ENCODE peak calls at places on chromosome 21, in ten cellular contexts. One of them, this sample, is unnamed.

GRCh38 chr21:32457360-32457840 is 44.9 kb downstream of the EVA1C start:
- DNase-seq in RWPE1: no peak
- DNase-seq in PC-3: peak
- DNase-seq in endothelial cell: no peak
- DNase-seq in brain microvascular endothelial cell: no peak
- DNase-seq in activated CD8-positive, alpha-beta T cell treated with anti-CD3 and anti-CD28 coated beads for 36 hours: no peak
- DNase-seq in neural crest cell: no peak
- DNase-seq in fibroblast of villous mesenchyme: peak
- DNase-seq in GM20000: no peak
- DNase-seq in cardiac muscle cell: peak
- DNase-seq in this sample: no peak

GRCh38 chr21:36310016-36310415 is 10.0 kb upstream of the MORC3 start:
- DNase-seq in RWPE1: no peak
- DNase-seq in PC-3: no peak
- DNase-seq in endothelial cell: no peak
- DNase-seq in brain microvascular endothelial cell: no peak
- DNase-seq in activated CD8-positive, alpha-beta T cell treated with anti-CD3 and anti-CD28 coated beads for 36 hours: peak
- DNase-seq in neural crest cell: no peak
- DNase-seq in fibroblast of villous mesenchyme: no peak
- DNase-seq in GM20000: peak
- DNase-seq in cardiac muscle cell: no peak
- DNase-seq in this sample: peak

GRCh38 chr21:32861871-32862270 is 90.3 kb upstream of the PAXBP1 start:
- DNase-seq in RWPE1: no peak
- DNase-seq in PC-3: no peak
- DNase-seq in endothelial cell: no peak
- DNase-seq in brain microvascular endothelial cell: no peak
- DNase-seq in activated CD8-positive, alpha-beta T cell treated with anti-CD3 and anti-CD28 coated beads for 36 hours: no peak
- DNase-seq in neural crest cell: no peak
- DNase-seq in fibroblast of villous mesenchyme: peak
- DNase-seq in GM20000: no peak
- DNase-seq in cardiac muscle cell: peak
- DNase-seq in this sample: no peak

GRCh38 chr21:25518491-25518911 is 88.8 kb downstream of the MRPL39 start:
- DNase-seq in RWPE1: no peak
- DNase-seq in PC-3: peak
- DNase-seq in endothelial cell: peak
- DNase-seq in brain microvascular endothelial cell: no peak
- DNase-seq in activated CD8-positive, alpha-beta T cell treated with anti-CD3 and anti-CD28 coated beads for 36 hours: no peak
- DNase-seq in neural crest cell: no peak
- DNase-seq in fibroblast of villous mesenchyme: no peak
- DNase-seq in GM20000: no peak
- DNase-seq in cardiac muscle cell: peak
- DNase-seq in this sample: no peak

GRCh38 chr21:25929859-25930520 is 195.2 kb downstream of the GABPA start:
- DNase-seq in RWPE1: peak
- DNase-seq in PC-3: no peak
- DNase-seq in endothelial cell: no peak
- DNase-seq in brain microvascular endothelial cell: peak
- DNase-seq in activated CD8-positive, alpha-beta T cell treated with anti-CD3 and anti-CD28 coated beads for 36 hours: no peak
- DNase-seq in neural crest cell: no peak
- DNase-seq in fibroblast of villous mesenchyme: peak
- DNase-seq in GM20000: no peak
- DNase-seq in cardiac muscle cell: peak
- DNase-seq in this sample: no peak

GRCh38 chr21:34034369-34035014 is 38.9 kb upstream of the MRPS6 start:
- DNase-seq in RWPE1: no peak
- DNase-seq in PC-3: no peak
- DNase-seq in endothelial cell: no peak
- DNase-seq in brain microvascular endothelial cell: no peak
- DNase-seq in activated CD8-positive, alpha-beta T cell treated with anti-CD3 and anti-CD28 coated beads for 36 hours: no peak
- DNase-seq in neural crest cell: no peak
- DNase-seq in fibroblast of villous mesenchyme: no peak
- DNase-seq in GM20000: no peak
- DNase-seq in cardiac muscle cell: no peak
- DNase-seq in this sample: no peak

GRCh38 chr21:21003701-21004100 is 5.5 kb downstream of the NCAM2 start:
- DNase-seq in RWPE1: no peak
- DNase-seq in PC-3: peak
- DNase-seq in endothelial cell: peak
- DNase-seq in brain microvascular endothelial cell: peak
- DNase-seq in activated CD8-positive, alpha-beta T cell treated with anti-CD3 and anti-CD28 coated beads for 36 hours: no peak
- DNase-seq in neural crest cell: no peak
- DNase-seq in fibroblast of villous mesenchyme: peak
- DNase-seq in GM20000: no peak
- DNase-seq in cardiac muscle cell: peak
- DNase-seq in this sample: no peak

GRCh38 chr21:26843912-26844257 is 1.3 kb downstream of the ADAMTS1 start:
- DNase-seq in RWPE1: peak
- DNase-seq in PC-3: peak
- DNase-seq in endothelial cell: no peak
- DNase-seq in brain microvascular endothelial cell: peak
- DNase-seq in activated CD8-positive, alpha-beta T cell treated with anti-CD3 and anti-CD28 coated beads for 36 hours: no peak
- DNase-seq in neural crest cell: no peak
- DNase-seq in fibroblast of villous mesenchyme: peak
- DNase-seq in GM20000: no peak
- DNase-seq in cardiac muscle cell: peak
- DNase-seq in this sample: no peak

GRCh38 chr21:17427157-17427556 is 85.7 kb upstream of the CXADR start:
- DNase-seq in RWPE1: no peak
- DNase-seq in PC-3: no peak
- DNase-seq in endothelial cell: no peak
- DNase-seq in brain microvascular endothelial cell: no peak
- DNase-seq in activated CD8-positive, alpha-beta T cell treated with anti-CD3 and anti-CD28 coated beads for 36 hours: no peak
- DNase-seq in neural crest cell: no peak
- DNase-seq in fibroblast of villous mesenchyme: no peak
- DNase-seq in GM20000: no peak
- DNase-seq in cardiac muscle cell: no peak
- DNase-seq in this sample: no peak

DNA sequence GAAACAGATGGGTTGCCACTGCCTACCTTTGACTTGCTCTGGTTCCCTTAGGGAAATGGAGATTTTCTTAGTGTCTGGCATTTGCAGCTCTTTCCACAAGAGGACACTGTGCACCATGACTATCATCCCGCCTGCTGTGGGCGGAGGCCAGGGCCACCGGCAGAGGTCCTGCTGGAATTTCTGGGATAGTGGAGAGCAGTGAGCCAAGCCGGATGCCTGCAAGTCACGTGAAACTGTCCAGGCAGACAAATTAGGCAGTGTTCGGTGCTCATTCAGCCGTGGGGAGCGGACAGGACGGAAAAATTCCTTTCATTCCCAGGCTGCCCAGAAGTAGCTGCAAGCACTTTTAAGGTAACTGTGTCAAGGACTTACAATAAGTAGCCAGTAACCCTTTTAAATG is 43.4 kb downstream of the IGSF5 start:
- DNase-seq in RWPE1: peak
- DNase-seq in PC-3: peak
- DNase-seq in endothelial cell: peak
- DNase-seq in brain microvascular endothelial cell: peak
- DNase-seq in activated CD8-positive, alpha-beta T cell treated with anti-CD3 and anti-CD28 coated beads for 36 hours: no peak
- DNase-seq in neural crest cell: peak
- DNase-seq in fibroblast of villous mesenchyme: peak
- DNase-seq in GM20000: no peak
- DNase-seq in cardiac muscle cell: peak
- DNase-seq in this sample: no peak
- TF ChIP-seq CTCF in RWPE1: peak
- TF ChIP-seq CTCF in PC-3: peak
- TF ChIP-seq CTCF in endothelial cell: peak
- TF ChIP-seq CTCF in brain microvascular endothelial cell: peak
- TF ChIP-seq CTCF in activated CD8-positive, alpha-beta T cell treated with anti-CD3 and anti-CD28 coated beads for 36 hours: no peak
- TF ChIP-seq CTCF in neural crest cell: peak
- TF ChIP-seq CTCF in fibroblast of villous mesenchyme: peak
- TF ChIP-seq CTCF in GM20000: no peak
- TF ChIP-seq CTCF in cardiac muscle cell: peak
- TF ChIP-seq CTCF in this sample: no peak

DNA sequence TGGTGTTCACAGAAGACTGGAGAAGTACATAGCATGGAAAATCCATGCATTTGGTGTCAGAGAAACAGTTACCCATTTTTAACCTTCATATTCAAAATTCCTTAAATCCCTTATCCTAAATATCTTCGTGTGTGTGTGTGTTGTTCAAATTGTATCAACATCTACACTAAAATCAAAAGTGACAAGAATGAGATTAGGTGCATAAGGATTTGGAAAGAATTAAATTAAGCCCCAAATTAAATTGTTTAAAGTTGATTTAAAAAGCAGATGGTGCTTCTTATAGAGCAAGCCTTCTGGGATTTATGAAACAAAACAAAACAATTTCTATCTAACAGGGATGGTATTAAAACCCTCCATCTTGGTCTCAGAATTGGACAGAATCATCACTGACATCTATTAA is 4.7 kb downstream of the RSPH1 start:
- DNase-seq in RWPE1: no peak
- DNase-seq in PC-3: no peak
- DNase-seq in endothelial cell: no peak
- DNase-seq in brain microvascular endothelial cell: no peak
- DNase-seq in activated CD8-positive, alpha-beta T cell treated with anti-CD3 and anti-CD28 coated beads for 36 hours: no peak
- DNase-seq in neural crest cell: no peak
- DNase-seq in fibroblast of villous mesenchyme: no peak
- DNase-seq in GM20000: no peak
- DNase-seq in cardiac muscle cell: no peak
- DNase-seq in this sample: no peak
- TF ChIP-seq CTCF in RWPE1: no peak
- TF ChIP-seq CTCF in PC-3: no peak
- TF ChIP-seq CTCF in endothelial cell: no peak
- TF ChIP-seq CTCF in brain microvascular endothelial cell: no peak
- TF ChIP-seq CTCF in activated CD8-positive, alpha-beta T cell treated with anti-CD3 and anti-CD28 coated beads for 36 hours: no peak
- TF ChIP-seq CTCF in neural crest cell: no peak
- TF ChIP-seq CTCF in fibroblast of villous mesenchyme: no peak
- TF ChIP-seq CTCF in GM20000: no peak
- TF ChIP-seq CTCF in cardiac muscle cell: no peak
- TF ChIP-seq CTCF in this sample: no peak

DNA sequence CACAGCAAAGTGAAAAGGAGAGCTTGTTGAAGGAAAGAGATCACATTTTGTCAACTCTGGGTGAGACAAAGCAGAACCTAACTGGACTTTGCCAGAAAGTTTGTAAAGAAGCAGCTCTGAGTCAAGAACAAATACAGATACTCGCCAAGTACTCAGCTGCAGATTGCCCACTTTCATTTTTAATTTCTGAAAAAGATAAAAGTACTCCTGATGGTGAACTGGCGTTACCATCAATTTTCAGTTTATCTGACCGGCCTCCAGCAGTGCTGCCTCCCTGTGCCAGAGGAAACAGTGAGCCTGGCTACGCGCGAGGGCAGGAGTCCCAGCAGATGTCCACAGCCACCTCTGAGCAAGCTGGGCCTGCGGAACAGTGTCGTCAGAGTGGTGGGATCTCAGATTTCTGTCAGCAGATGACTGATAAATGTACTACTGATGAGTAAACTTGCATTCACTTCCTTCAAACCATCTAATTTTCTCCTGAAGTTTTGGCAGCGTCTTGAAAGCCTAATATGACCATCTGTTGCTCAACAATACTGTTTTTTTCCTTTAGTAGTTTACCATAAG is 43.8 kb downstream of the BACH1 start:
- DNase-seq in RWPE1: peak
- DNase-seq in PC-3: peak
- DNase-seq in endothelial cell: no peak
- DNase-seq in brain microvascular endothelial cell: peak
- DNase-seq in activated CD8-positive, alpha-beta T cell treated with anti-CD3 and anti-CD28 coated beads for 36 hours: peak
- DNase-seq in neural crest cell: no peak
- DNase-seq in fibroblast of villous mesenchyme: peak
- DNase-seq in GM20000: peak
- DNase-seq in cardiac muscle cell: peak
- DNase-seq in this sample: peak
- TF ChIP-seq CTCF in RWPE1: no peak
- TF ChIP-seq CTCF in PC-3: peak
- TF ChIP-seq CTCF in endothelial cell: no peak
- TF ChIP-seq CTCF in brain microvascular endothelial cell: peak
- TF ChIP-seq CTCF in activated CD8-positive, alpha-beta T cell treated with anti-CD3 and anti-CD28 coated beads for 36 hours: no peak
- TF ChIP-seq CTCF in neural crest cell: no peak
- TF ChIP-seq CTCF in fibroblast of villous mesenchyme: no peak
- TF ChIP-seq CTCF in GM20000: no peak
- TF ChIP-seq CTCF in cardiac muscle cell: no peak
- TF ChIP-seq CTCF in this sample: no peak

GRCh38 chr21:45556302-45556644 is 14.0 kb upstream of the SLC19A1 start:
- DNase-seq in RWPE1: no peak
- DNase-seq in PC-3: no peak
- DNase-seq in endothelial cell: no peak
- DNase-seq in brain microvascular endothelial cell: no peak
- DNase-seq in activated CD8-positive, alpha-beta T cell treated with anti-CD3 and anti-CD28 coated beads for 36 hours: no peak
- DNase-seq in neural crest cell: no peak
- DNase-seq in fibroblast of villous mesenchyme: no peak
- DNase-seq in GM20000: no peak
- DNase-seq in cardiac muscle cell: no peak
- DNase-seq in this sample: no peak
- TF ChIP-seq CTCF in RWPE1: peak
- TF ChIP-seq CTCF in PC-3: no peak
- TF ChIP-seq CTCF in endothelial cell: peak
- TF ChIP-seq CTCF in brain microvascular endothelial cell: no peak
- TF ChIP-seq CTCF in activated CD8-positive, alpha-beta T cell treated with anti-CD3 and anti-CD28 coated beads for 36 hours: no peak
- TF ChIP-seq CTCF in neural crest cell: no peak
- TF ChIP-seq CTCF in fibroblast of villous mesenchyme: no peak
- TF ChIP-seq CTCF in GM20000: no peak
- TF ChIP-seq CTCF in cardiac muscle cell: no peak
- TF ChIP-seq CTCF in this sample: no peak

GRCh38 chr21:46256501-46256994 is 28.0 kb upstream of the LSS start:
- DNase-seq in RWPE1: no peak
- DNase-seq in PC-3: no peak
- DNase-seq in endothelial cell: no peak
- DNase-seq in brain microvascular endothelial cell: no peak
- DNase-seq in activated CD8-positive, alpha-beta T cell treated with anti-CD3 and anti-CD28 coated beads for 36 hours: no peak
- DNase-seq in neural crest cell: no peak
- DNase-seq in fibroblast of villous mesenchyme: no peak
- DNase-seq in GM20000: no peak
- DNase-seq in cardiac muscle cell: no peak
- DNase-seq in this sample: no peak
- TF ChIP-seq CTCF in RWPE1: no peak
- TF ChIP-seq CTCF in PC-3: no peak
- TF ChIP-seq CTCF in endothelial cell: no peak
- TF ChIP-seq CTCF in brain microvascular endothelial cell: no peak
- TF ChIP-seq CTCF in activated CD8-positive, alpha-beta T cell treated with anti-CD3 and anti-CD28 coated beads for 36 hours: no peak
- TF ChIP-seq CTCF in neural crest cell: no peak
- TF ChIP-seq CTCF in fibroblast of villous mesenchyme: no peak
- TF ChIP-seq CTCF in GM20000: no peak
- TF ChIP-seq CTCF in cardiac muscle cell: no peak
- TF ChIP-seq CTCF in this sample: no peak

This sample was measured in GM10248.